ENCODE peak calls at places on chromosome 21, in seven cellular contexts. One of them, this sample, is unnamed.
A peak's percentile ranks its signal among the peaks of the same experiment; 100 is the strongest.

GRCh38 chr21:44293551-44294231 is 6.2 kb upstream of the PFKL start:
- DNase-seq in osteocyte: no peak
- DNase-seq in cardiac muscle cell: no peak
- DNase-seq in B cell: no peak
- DNase-seq in hepatocyte: no peak
- DNase-seq in mucosa of descending colon: no peak
- DNase-seq in tibial nerve: no peak
- DNase-seq in this sample: no peak

GRCh38 chr21:32335601-32336575 is 37.2 kb downstream of the MRAP start:
- DNase-seq in cardiac muscle cell: peak; percentile 25
- DNase-seq in mucosa of descending colon: no peak
- DNase-seq in tibial nerve: no peak
- DNase-seq in hepatocyte: no peak
- DNase-seq in osteocyte: no peak
- DNase-seq in B cell: no peak
- DNase-seq in this sample: no peak

GRCh38 chr21:44596068-44596725 is 3.9 kb upstream of the KRTAP10-6 start:
- DNase-seq in hepatocyte: no peak
- DNase-seq in cardiac muscle cell: no peak
- DNase-seq in mucosa of descending colon: no peak
- DNase-seq in osteocyte: peak; percentile 57
- DNase-seq in B cell: no peak
- DNase-seq in tibial nerve: no peak
- DNase-seq in this sample: no peak

GRCh38 chr21:17231771-17232170 is 281.1 kb upstream of the CXADR start:
- DNase-seq in mucosa of descending colon: no peak
- DNase-seq in tibial nerve: no peak
- DNase-seq in hepatocyte: no peak
- DNase-seq in cardiac muscle cell: no peak
- DNase-seq in B cell: no peak
- DNase-seq in osteocyte: no peak
- DNase-seq in this sample: no peak

GRCh38 chr21:28247454-28248020 is 745.1 kb downstream of the LTN1 start:
- DNase-seq in osteocyte: no peak
- DNase-seq in B cell: no peak
- DNase-seq in hepatocyte: no peak
- DNase-seq in mucosa of descending colon: no peak
- DNase-seq in cardiac muscle cell: no peak
- DNase-seq in tibial nerve: no peak
- DNase-seq in this sample: no peak

GRCh38 chr21:45073301-45074047 is 906 bp upstream of the ADARB1 start:
- DNase-seq in mucosa of descending colon: peak; percentile 32
- DNase-seq in tibial nerve: no peak
- DNase-seq in osteocyte: no peak
- DNase-seq in cardiac muscle cell: peak; percentile 40
- DNase-seq in hepatocyte: peak; percentile 64
- DNase-seq in B cell: no peak
- DNase-seq in this sample: peak; percentile 64

GRCh38 chr21:25005388-25005787 is 601.9 kb downstream of the MRPL39 start:
- DNase-seq in tibial nerve: no peak
- DNase-seq in cardiac muscle cell: no peak
- DNase-seq in mucosa of descending colon: no peak
- DNase-seq in B cell: no peak
- DNase-seq in osteocyte: no peak
- DNase-seq in hepatocyte: no peak
- DNase-seq in this sample: no peak

GRCh38 chr21:18373631-18374030 is 30.0 kb downstream of the TMPRSS15 start:
- DNase-seq in tibial nerve: no peak
- DNase-seq in B cell: no peak
- DNase-seq in mucosa of descending colon: no peak
- DNase-seq in hepatocyte: no peak
- DNase-seq in cardiac muscle cell: no peak
- DNase-seq in osteocyte: no peak
- DNase-seq in this sample: no peak

DNA sequence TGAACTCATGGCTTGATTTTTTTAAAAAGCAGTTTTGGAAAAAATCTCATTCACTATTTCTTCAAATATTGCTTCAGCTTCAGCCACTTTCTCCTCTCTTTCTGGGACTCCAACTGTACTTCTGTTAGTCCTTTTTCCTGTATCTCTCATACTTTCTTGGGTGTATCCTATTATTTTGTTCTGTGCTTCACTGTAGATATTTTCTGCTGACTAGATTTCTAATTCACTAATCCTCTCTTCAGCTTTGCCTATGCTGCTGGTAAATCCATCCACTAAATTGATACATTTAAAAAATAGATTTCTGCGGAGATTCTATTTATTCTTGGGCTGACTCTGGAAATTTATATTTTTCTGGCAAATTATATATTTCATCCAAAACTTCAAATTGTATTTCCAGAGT is 4.9 kb upstream of the KCNE2 start:
- DNase-seq in B cell: no peak
- DNase-seq in tibial nerve: no peak
- DNase-seq in cardiac muscle cell: no peak
- DNase-seq in hepatocyte: no peak
- DNase-seq in mucosa of descending colon: no peak
- DNase-seq in osteocyte: no peak
- DNase-seq in this sample: no peak
- TF ChIP-seq CTCF in B cell: no peak
- TF ChIP-seq CTCF in tibial nerve: no peak
- TF ChIP-seq CTCF in cardiac muscle cell: no peak
- TF ChIP-seq CTCF in hepatocyte: no peak
- TF ChIP-seq CTCF in mucosa of descending colon: no peak
- TF ChIP-seq CTCF in osteocyte: no peak
- TF ChIP-seq CTCF in this sample: no peak

DNA sequence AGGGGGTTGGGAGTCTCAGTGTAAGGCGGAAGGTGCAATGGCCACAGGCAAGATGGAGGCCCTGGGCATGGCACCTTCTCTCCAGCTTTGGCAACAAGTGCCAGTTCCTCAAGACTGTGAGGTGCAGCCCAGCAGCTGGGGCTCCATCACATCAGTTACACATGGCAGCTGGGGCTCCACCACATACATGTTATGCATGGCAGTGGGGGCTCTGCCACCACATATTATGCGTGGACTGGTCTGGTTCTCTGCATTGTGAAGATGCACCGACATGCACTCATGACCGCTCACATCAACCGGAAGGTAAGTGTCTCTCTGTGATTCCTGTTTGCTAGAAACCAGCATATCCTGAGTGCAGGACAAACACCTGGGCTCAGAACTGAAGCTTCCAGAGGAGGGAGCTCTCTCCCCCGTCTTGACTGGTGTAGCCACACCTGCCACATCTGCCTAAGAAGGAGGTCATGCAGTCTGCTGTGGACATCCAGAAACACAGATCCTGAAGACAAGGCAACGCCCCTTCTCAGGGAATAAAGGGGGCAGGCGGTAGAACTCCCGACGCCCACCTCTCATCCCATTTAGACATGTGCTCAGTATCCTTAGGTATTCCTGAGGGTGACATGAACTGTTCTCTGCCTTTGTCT is 104.1 kb upstream of the TMPRSS2 start:
- DNase-seq in hepatocyte: peak; percentile 77
- DNase-seq in cardiac muscle cell: no peak
- DNase-seq in osteocyte: no peak
- DNase-seq in B cell: no peak
- DNase-seq in tibial nerve: no peak
- DNase-seq in mucosa of descending colon: peak; percentile 85
- DNase-seq in this sample: peak; percentile 58
- TF ChIP-seq CTCF in hepatocyte: peak; percentile 15
- TF ChIP-seq CTCF in cardiac muscle cell: peak; percentile 14
- TF ChIP-seq CTCF in osteocyte: no peak
- TF ChIP-seq CTCF in B cell: no peak
- TF ChIP-seq CTCF in tibial nerve: no peak
- TF ChIP-seq CTCF in mucosa of descending colon: peak; percentile 35
- TF ChIP-seq CTCF in this sample: no peak

DNA sequence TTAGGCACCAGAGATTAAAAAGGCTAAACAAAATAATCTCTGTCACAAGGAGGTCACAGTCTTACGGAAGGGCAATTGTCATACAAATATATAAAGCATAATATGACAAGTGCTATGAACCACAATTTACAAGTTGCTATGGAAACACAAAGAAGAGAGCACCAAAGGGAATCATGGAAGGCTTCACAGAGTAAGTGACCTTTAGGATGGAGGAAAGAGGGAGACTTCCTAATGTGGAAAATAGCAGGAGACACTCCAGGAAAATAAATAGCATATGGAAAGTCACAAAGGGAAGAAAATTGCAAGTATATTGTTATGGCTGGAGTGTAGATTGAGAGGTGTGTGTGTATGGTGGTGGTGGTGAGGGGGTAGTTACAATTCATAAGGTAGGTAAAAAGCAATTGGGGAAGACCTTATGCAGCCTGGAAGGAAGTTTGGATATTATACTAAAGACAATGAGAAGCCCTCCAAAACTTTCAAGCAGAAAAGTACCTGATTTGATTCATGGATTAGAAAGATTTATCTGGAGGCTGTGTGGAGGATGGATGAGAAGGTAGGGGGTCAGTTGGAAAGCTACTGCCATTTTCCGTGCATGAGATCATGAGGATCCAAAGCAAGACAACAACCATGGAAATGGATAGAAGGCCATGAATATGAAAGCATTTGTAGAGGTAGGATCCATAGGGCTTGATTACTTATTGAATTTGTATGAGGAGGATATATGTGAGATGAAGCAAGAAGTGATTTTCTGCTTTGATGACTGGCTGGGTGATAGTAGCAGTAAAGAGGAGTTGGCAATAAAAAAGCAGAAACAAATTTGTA is 61.7 kb downstream of the SAMSN1 start:
- DNase-seq in osteocyte: no peak
- DNase-seq in cardiac muscle cell: no peak
- DNase-seq in mucosa of descending colon: no peak
- DNase-seq in hepatocyte: no peak
- DNase-seq in tibial nerve: no peak
- DNase-seq in B cell: no peak
- DNase-seq in this sample: no peak
- TF ChIP-seq CTCF in osteocyte: no peak
- TF ChIP-seq CTCF in cardiac muscle cell: no peak
- TF ChIP-seq CTCF in mucosa of descending colon: no peak
- TF ChIP-seq CTCF in hepatocyte: no peak
- TF ChIP-seq CTCF in tibial nerve: no peak
- TF ChIP-seq CTCF in B cell: no peak
- TF ChIP-seq CTCF in this sample: no peak

GRCh38 chr21:39086547-39086946 is 96.7 kb downstream of the PSMG1 start:
- DNase-seq in cardiac muscle cell: no peak
- DNase-seq in B cell: no peak
- DNase-seq in mucosa of descending colon: no peak
- DNase-seq in osteocyte: no peak
- DNase-seq in tibial nerve: no peak
- DNase-seq in hepatocyte: no peak
- DNase-seq in this sample: no peak
- TF ChIP-seq CTCF in cardiac muscle cell: no peak
- TF ChIP-seq CTCF in B cell: no peak
- TF ChIP-seq CTCF in mucosa of descending colon: no peak
- TF ChIP-seq CTCF in osteocyte: no peak
- TF ChIP-seq CTCF in tibial nerve: no peak
- TF ChIP-seq CTCF in hepatocyte: peak; percentile 8
- TF ChIP-seq CTCF in this sample: no peak

GRCh38 chr21:42679319-42679981 is 26.0 kb downstream of the PDE9A start:
- DNase-seq in hepatocyte: no peak
- DNase-seq in osteocyte: no peak
- DNase-seq in tibial nerve: no peak
- DNase-seq in mucosa of descending colon: no peak
- DNase-seq in B cell: no peak
- DNase-seq in cardiac muscle cell: no peak
- DNase-seq in this sample: no peak
- TF ChIP-seq CTCF in hepatocyte: no peak
- TF ChIP-seq CTCF in osteocyte: no peak
- TF ChIP-seq CTCF in tibial nerve: no peak
- TF ChIP-seq CTCF in mucosa of descending colon: no peak
- TF ChIP-seq CTCF in B cell: no peak
- TF ChIP-seq CTCF in cardiac muscle cell: no peak
- TF ChIP-seq CTCF in this sample: no peak

GRCh38 chr21:37916795-37917142 is 512 bp upstream of the KCNJ6 start:
- DNase-seq in B cell: no peak
- DNase-seq in osteocyte: no peak
- DNase-seq in hepatocyte: peak; percentile 53
- DNase-seq in tibial nerve: no peak
- DNase-seq in cardiac muscle cell: no peak
- DNase-seq in mucosa of descending colon: no peak
- DNase-seq in this sample: no peak
- TF ChIP-seq CTCF in B cell: no peak
- TF ChIP-seq CTCF in osteocyte: peak; percentile 28
- TF ChIP-seq CTCF in hepatocyte: no peak
- TF ChIP-seq CTCF in tibial nerve: no peak
- TF ChIP-seq CTCF in cardiac muscle cell: no peak
- TF ChIP-seq CTCF in mucosa of descending colon: no peak
- TF ChIP-seq CTCF in this sample: no peak

This sample was measured in GM13976.